ENCODE peak calls at places on chromosomes 1 and 21, in five cellular contexts. G is nephron progenitor cell; Q is NAMALWA; W is activated CD4-positive, alpha-beta T cell treated with anti-CD3 and anti-CD28 coated beads for 1 hour; B is body of pancreas. U is an unnamed sample.

GRCh38 chr1:203480525-203481084 is 5.0 kb downstream of the PRELP start:
- DNase-seq in Q (peak), W (peak), B (peak), G (no peak), U (no peak)

GRCh38 chr1:9164919-9165318 is 36.0 kb upstream of the GPR157 start:
- DNase-seq in Q (no peak), W (no peak), G (no peak), B (no peak), U (no peak)

GRCh38 chr1:183602510-183602909 is 12.3 kb upstream of the NCF2 start:
- DNase-seq in W (no peak), Q (no peak), G (no peak), B (no peak), U (no peak)

GRCh38 chr21:15022608-15023261 is 42.1 kb downstream of the NRIP1 start:
- DNase-seq in G (no peak), B (no peak), W (no peak), Q (no peak), U (no peak)

GRCh38 chr1:44030606-44031050 is 634 bp downstream of the SLC6A9 start:
- DNase-seq in B (peak), W (no peak), G (peak), Q (peak), U (no peak)

GRCh38 chr1:22363403-22364325 is 88.0 kb upstream of the ZBTB40 start:
- DNase-seq in G (no peak), W (no peak), Q (no peak), B (no peak), U (no peak)

GRCh38 chr1:25484096-25484495 is 53.4 kb downstream of the MACO1 start:
- DNase-seq in G (no peak), B (peak), W (no peak), Q (no peak), U (no peak)

GRCh38 chr1:172287207-172287606 is 133.3 kb upstream of the C1orf105 start:
- DNase-seq in B (peak), Q (no peak), G (no peak), W (no peak), U (no peak)

GRCh38 chr1:47963568-47963973 is 33.6 kb downstream of the TRABD2B start:
- DNase-seq in W (no peak), G (no peak), B (peak), Q (no peak), U (no peak)

GRCh38 chr1:100404816-100405215 is 52.5 kb downstream of the CDC14A start:
- DNase-seq in W (no peak), G (no peak), B (no peak), Q (no peak), U (no peak)

GRCh38 chr1:13899856-13900255 is 199.9 kb downstream of the PRDM2 start:
- DNase-seq in B (no peak), W (no peak), Q (no peak), G (no peak), U (no peak)

GRCh38 chr1:226491093-226491850 is 57.3 kb upstream of the STUM start:
- DNase-seq in G (no peak), B (no peak), Q (peak), W (no peak), U (no peak)

GRCh38 chr1:37298769-37299168 is 175.6 kb upstream of the ZC3H12A start:
- DNase-seq in Q (no peak), G (no peak), W (no peak), B (no peak), U (no peak)

GRCh38 chr1:74468982-74469603 is 43.3 kb downstream of the LRRC53 start:
- DNase-seq in B (no peak), Q (peak), W (no peak), G (no peak), U (no peak)

GRCh38 chr1:7373936-7374760 is 396.9 kb upstream of the VAMP3 start:
- DNase-seq in Q (no peak), G (no peak), B (no peak), W (no peak), U (no peak)

GRCh38 chr1:177091036-177091435 is 73.5 kb downstream of the ASTN1 start:
- DNase-seq in W (no peak), Q (no peak), G (no peak), B (no peak), U (no peak)

GRCh38 chr1:98427664-98428063 is 233.9 kb upstream of the SNX7 start:
- DNase-seq in Q (no peak), B (no peak), W (no peak), G (no peak), U (no peak)

GRCh38 chr1:23581219-23581618 is 21.9 kb upstream of the ID3 start:
- DNase-seq in G (no peak), Q (peak), B (no peak), W (no peak), U (no peak)

GRCh38 chr1:209434066-209434465 is 149.4 kb upstream of the CAMK1G start:
- DNase-seq in B (no peak), Q (no peak), W (no peak), G (no peak), U (no peak)

GRCh38 chr1:14259191-14259757 is 339.2 kb upstream of the KAZN start:
- DNase-seq in Q (no peak), B (peak), W (no peak), G (no peak), U (no peak)

GRCh38 chr1:198986041-198986440 is 347.2 kb downstream of the PTPRC start:
- DNase-seq in B (no peak), W (no peak), G (no peak), Q (no peak), U (no peak)

GRCh38 chr1:75625795-75626194 is 14.9 kb upstream of the SLC44A5 start:
- DNase-seq in B (no peak), G (no peak), W (no peak), Q (no peak), U (no peak)

GRCh38 chr1:240149488-240150094 is 57.9 kb downstream of the FMN2 start:
- DNase-seq in B (no peak), Q (peak), G (peak), W (no peak), U (no peak)

GRCh38 chr1:218412181-218412580 is 67.0 kb downstream of the TGFB2 start:
- DNase-seq in W (no peak), G (no peak), Q (no peak), B (no peak), U (no peak)

GRCh38 chr1:117735045-117735992 is 129.5 kb downstream of the TENT5C start:
- DNase-seq in G (no peak), W (no peak), Q (peak), B (peak), U (no peak)

GRCh38 chr21:37868896-37869295 is 47.4 kb downstream of the KCNJ6 start:
- DNase-seq in W (no peak), G (no peak), Q (no peak), B (no peak), U (no peak)

GRCh38 chr21:46253610-46254124 is 25.1 kb upstream of the LSS start:
- DNase-seq in Q (peak), W (no peak), B (no peak), G (no peak), U (no peak)

GRCh38 chr1:156493749-156494148 is 6.8 kb downstream of the MEF2D start:
- DNase-seq in G (no peak), Q (peak), B (no peak), W (no peak), U (no peak)

GRCh38 chr1:26285366-26286063 is 5.6 kb downstream of the SH3BGRL3 start:
- DNase-seq in B (no peak), G (peak), Q (peak), W (no peak), U (no peak)

GRCh38 chr1:205492201-205492667 is 12.2 kb upstream of the CDK18 start:
- DNase-seq in W (no peak), G (no peak), Q (no peak), B (no peak), U (no peak)

GRCh38 chr21:42220138-42220701 is 1.3 kb downstream of the ABCG1 start:
- DNase-seq in W (peak), B (peak), Q (peak), G (peak), U (peak)

GRCh38 chr1:3690282-3691065 is 38.2 kb downstream of the TP73 start:
- DNase-seq in B (no peak), Q (no peak), G (no peak), W (no peak), U (no peak)

GRCh38 chr1:26094076-26094669 is 17.5 kb upstream of the PDIK1L start:
- DNase-seq in B (peak), W (no peak), Q (no peak), G (no peak), U (no peak)

GRCh38 chr1:214004014-214004413 is 16.2 kb downstream of the PROX1 start:
- DNase-seq in W (no peak), G (no peak), Q (no peak), B (no peak), U (no peak)

GRCh38 chr1:63679076-63679475 is 85.9 kb downstream of the PGM1 start:
- DNase-seq in G (no peak), W (no peak), B (no peak), Q (no peak), U (no peak)

GRCh38 chr21:42595281-42596187 is 57.9 kb upstream of the PDE9A start:
- DNase-seq in Q (no peak), W (no peak), B (no peak), G (no peak), U (no peak)

GRCh38 chr1:35768350-35769187 is 1.2 kb downstream of the CLSPN start:
- DNase-seq in W (no peak), Q (peak), G (no peak), B (no peak), U (no peak)

GRCh38 chr1:212977781-212978645 is 27.7 kb downstream of the VASH2 start:
- DNase-seq in B (no peak), Q (no peak), G (no peak), W (no peak), U (no peak)